ENCODE peak calls at places on chromosomes 12 and 14, in five cellular contexts. One of them, this sample, is unnamed.

GRCh38 chr14:50222061-50222613 is 9.2 kb downstream of the SOS2 start:
- DNase-seq in epithelial cell of prostate: no peak
- DNase-seq in IMR-90: peak
- DNase-seq in GM23248: peak
- DNase-seq in body of pancreas: no peak
- DNase-seq in this sample: no peak

GRCh38 chr14:60064491-60065072 is 27.1 kb upstream of the PCNX4 start:
- DNase-seq in epithelial cell of prostate: no peak
- DNase-seq in IMR-90: peak
- DNase-seq in GM23248: peak
- DNase-seq in body of pancreas: no peak
- DNase-seq in this sample: peak

GRCh38 chr12:32586390-32586789 is 92.7 kb upstream of the DNM1L start:
- DNase-seq in epithelial cell of prostate: peak
- DNase-seq in IMR-90: peak
- DNase-seq in GM23248: peak
- DNase-seq in body of pancreas: no peak
- DNase-seq in this sample: no peak

GRCh38 chr12:29427964-29428363 is 47.0 kb upstream of the ERGIC2 start:
- DNase-seq in epithelial cell of prostate: no peak
- DNase-seq in IMR-90: no peak
- DNase-seq in GM23248: no peak
- DNase-seq in body of pancreas: no peak
- DNase-seq in this sample: no peak

GRCh38 chr14:50932159-50932558 is 12.1 kb downstream of the PYGL start:
- DNase-seq in epithelial cell of prostate: no peak
- DNase-seq in IMR-90: no peak
- DNase-seq in GM23248: no peak
- DNase-seq in body of pancreas: no peak
- DNase-seq in this sample: no peak

GRCh38 chr12:19209636-19210035 is 80.1 kb downstream of the PLEKHA5 start:
- DNase-seq in epithelial cell of prostate: no peak
- DNase-seq in IMR-90: no peak
- DNase-seq in GM23248: no peak
- DNase-seq in body of pancreas: no peak
- DNase-seq in this sample: no peak

GRCh38 chr12:64759035-64759894 is at the start of gene GNS:
- DNase-seq in epithelial cell of prostate: peak
- DNase-seq in IMR-90: peak
- DNase-seq in GM23248: peak
- DNase-seq in body of pancreas: peak
- DNase-seq in this sample: peak

GRCh38 chr12:116319316-116319715 is 41.8 kb upstream of the MED13L start:
- DNase-seq in epithelial cell of prostate: no peak
- DNase-seq in IMR-90: peak
- DNase-seq in GM23248: no peak
- DNase-seq in body of pancreas: no peak
- DNase-seq in this sample: no peak

GRCh38 chr14:71362920-71363584 is 455.8 kb downstream of the PCNX1 start:
- DNase-seq in epithelial cell of prostate: no peak
- DNase-seq in IMR-90: peak
- DNase-seq in GM23248: peak
- DNase-seq in body of pancreas: no peak
- DNase-seq in this sample: no peak

GRCh38 chr12:113007166-113007565 is 28.8 kb downstream of the OAS2 start:
- DNase-seq in epithelial cell of prostate: no peak
- DNase-seq in IMR-90: peak
- DNase-seq in GM23248: peak
- DNase-seq in body of pancreas: no peak
- DNase-seq in this sample: no peak

GRCh38 chr12:54949041-54949721 is 35.4 kb downstream of the TESPA1 start:
- DNase-seq in epithelial cell of prostate: no peak
- DNase-seq in IMR-90: no peak
- DNase-seq in GM23248: no peak
- DNase-seq in body of pancreas: no peak
- DNase-seq in this sample: no peak

GRCh38 chr12:129848921-129849320 is 54.9 kb downstream of the TMEM132D start:
- DNase-seq in epithelial cell of prostate: no peak
- DNase-seq in IMR-90: no peak
- DNase-seq in GM23248: no peak
- DNase-seq in body of pancreas: no peak
- DNase-seq in this sample: no peak

GRCh38 chr14:99793213-99794155 is at the start of gene EML1:
- DNase-seq in epithelial cell of prostate: no peak
- DNase-seq in IMR-90: peak
- DNase-seq in GM23248: peak
- DNase-seq in body of pancreas: peak
- DNase-seq in this sample: peak

GRCh38 chr12:51591020-51591901 is at the start of gene SCN8A:
- DNase-seq in epithelial cell of prostate: no peak
- DNase-seq in IMR-90: peak
- DNase-seq in GM23248: peak
- DNase-seq in body of pancreas: peak
- DNase-seq in this sample: peak

GRCh38 chr14:37864861-37865718 is 269.7 kb downstream of the TTC6 start:
- DNase-seq in epithelial cell of prostate: peak
- DNase-seq in IMR-90: peak
- DNase-seq in GM23248: peak
- DNase-seq in body of pancreas: no peak
- DNase-seq in this sample: no peak

GRCh38 chr14:74062809-74063150 is 21.5 kb downstream of the ALDH6A1 start:
- DNase-seq in epithelial cell of prostate: no peak
- DNase-seq in IMR-90: peak
- DNase-seq in GM23248: peak
- DNase-seq in body of pancreas: peak
- DNase-seq in this sample: no peak

GRCh38 chr12:47236109-47236714 is 156.5 kb upstream of the AMIGO2 start:
- DNase-seq in epithelial cell of prostate: peak
- DNase-seq in IMR-90: peak
- DNase-seq in GM23248: peak
- DNase-seq in body of pancreas: no peak
- DNase-seq in this sample: no peak

GRCh38 chr12:46627686-46628085 is 198.1 kb downstream of the SLC38A4 start:
- DNase-seq in epithelial cell of prostate: no peak
- DNase-seq in IMR-90: peak
- DNase-seq in GM23248: no peak
- DNase-seq in body of pancreas: no peak
- DNase-seq in this sample: no peak

GRCh38 chr12:53181935-53182334 is 1.2 kb upstream of the CSAD start:
- DNase-seq in epithelial cell of prostate: no peak
- DNase-seq in IMR-90: no peak
- DNase-seq in GM23248: peak
- DNase-seq in body of pancreas: no peak
- DNase-seq in this sample: no peak

GRCh38 chr12:124722871-124723270 is 140.8 kb downstream of the SCARB1 start:
- DNase-seq in epithelial cell of prostate: no peak
- DNase-seq in IMR-90: no peak
- DNase-seq in GM23248: peak
- DNase-seq in body of pancreas: no peak
- DNase-seq in this sample: no peak

GRCh38 chr12:95700316-95700785 is 90.2 kb downstream of the NTN4 start:
- DNase-seq in epithelial cell of prostate: peak
- DNase-seq in IMR-90: peak
- DNase-seq in GM23248: peak
- DNase-seq in body of pancreas: no peak
- DNase-seq in this sample: no peak

GRCh38 chr14:104005489-104005888 is 63.2 kb upstream of the RD3L start:
- DNase-seq in epithelial cell of prostate: no peak
- DNase-seq in IMR-90: no peak
- DNase-seq in GM23248: no peak
- DNase-seq in body of pancreas: no peak
- DNase-seq in this sample: no peak

GRCh38 chr14:99946652-99947489 is 118.4 kb upstream of the EVL start:
- DNase-seq in epithelial cell of prostate: no peak
- DNase-seq in IMR-90: no peak
- DNase-seq in GM23248: peak
- DNase-seq in body of pancreas: peak
- DNase-seq in this sample: peak

GRCh38 chr14:92963301-92964123 is 40.6 kb downstream of the CHGA start:
- DNase-seq in epithelial cell of prostate: no peak
- DNase-seq in IMR-90: no peak
- DNase-seq in GM23248: no peak
- DNase-seq in body of pancreas: no peak
- DNase-seq in this sample: no peak

GRCh38 chr14:90545966-90546751 is 149.3 kb downstream of the CALM1 start:
- DNase-seq in epithelial cell of prostate: no peak
- DNase-seq in IMR-90: no peak
- DNase-seq in GM23248: peak
- DNase-seq in body of pancreas: peak
- DNase-seq in this sample: peak

GRCh38 chr12:57543666-57544065 is 3.3 kb downstream of the DCTN2 start:
- DNase-seq in epithelial cell of prostate: no peak
- DNase-seq in IMR-90: peak
- DNase-seq in GM23248: peak
- DNase-seq in body of pancreas: no peak
- DNase-seq in this sample: no peak